ENCODE peak calls at places on chromosomes 12 and 14, in four cellular contexts. E is mesenchymal stem cell, R is uterus, S is esophagus squamous epithelium. M is an unnamed sample. For H3K36me3 and H3K9me3, the result is how much of the 10 kb centered on the place peaks cover.

GRCh38 chr12:88957358-88957757 is 377.1 kb upstream of the KITLG start:
- DNase-seq in R (no peak), S (no peak), E (no peak), M (peak)

GRCh38 chr12:13187399-13187798 is 9.1 kb upstream of the EMP1 start:
- DNase-seq in E (peak), R (no peak), S (no peak), M (no peak)

GRCh38 chr14:22375321-22375930 is 213.6 kb downstream of the DAD1 start:
- DNase-seq in R (no peak), E (peak), S (no peak), M (no peak)

GRCh38 chr12:124709722-124710656 is 142.6 kb upstream of the NCOR2 start:
- DNase-seq in E (peak), S (no peak), R (no peak), M (no peak)

GRCh38 chr12:33944703-33945437 is 77.4 kb upstream of the ALG10 start:
- DNase-seq in R (no peak), S (no peak), E (no peak), M (no peak)

GRCh38 chr12:100951756-100952155 is 157.2 kb downstream of the ANO4 start:
- DNase-seq in E (no peak), S (no peak), R (no peak), M (no peak)

GRCh38 chr14:100124551-100125088 is 34.8 kb downstream of the DEGS2 start:
- DNase-seq in R (no peak), E (no peak), S (no peak), M (no peak)

GRCh38 chr12:1936406-1937320 is 18.2 kb upstream of the CACNA2D4 start:
- DNase-seq in E (peak), R (peak), S (no peak), M (peak)

GRCh38 chr12:49536526-49537195 is 2.2 kb upstream of the KCNH3 start:
- DNase-seq in E (no peak), R (no peak), S (no peak), M (no peak)

GRCh38 chr12:88665051-88665450 is 84.8 kb upstream of the KITLG start:
- DNase-seq in S (no peak), R (no peak), E (peak), M (no peak)

GRCh38 chr14:101034986-101035385 is 131.5 kb upstream of the RTL1 start:
- DNase-seq in S (no peak), E (no peak), R (peak), M (no peak)

GRCh38 chr12:47769234-47770085 is 3.6 kb upstream of the SLC48A1 start:
- DNase-seq in E (no peak), R (no peak), S (no peak), M (no peak)

GRCh38 chr12:8886515-8887284 is 27.6 kb upstream of the PHC1 start:
- DNase-seq in R (no peak), E (no peak), S (no peak), M (no peak)

GRCh38 chr12:12017798-12018197 is 52.9 kb upstream of the BCL2L14 start:
- DNase-seq in R (no peak), E (no peak), S (no peak), M (no peak)

GRCh38 chr14:69657961-69658360 is 46.6 kb downstream of the SUSD6 start:
- DNase-seq in R (no peak), S (no peak), E (no peak), M (peak)

GRCh38 chr12:119911147-119911546 is 34.0 kb upstream of the CIT start:
- DNase-seq in E (no peak), R (no peak), S (no peak), M (no peak)

GRCh38 chr14:80930095-80930494 is 11.4 kb downstream of the CEP128 start:
- DNase-seq in S (no peak), E (no peak), R (no peak), M (no peak)

GRCh38 chr12:70449074-70449757 is 83.1 kb downstream of the KCNMB4 start:
- DNase-seq in R (no peak), E (no peak), S (no peak), M (no peak)

GRCh38 chr14:105917933-105918436 is 391.6 kb downstream of the TMEM121 start:
- DNase-seq in S (no peak), E (no peak), R (no peak), M (no peak)

GRCh38 chr14:76313861-76314260 is 62.1 kb upstream of the ESRRB start:
- DNase-seq in R (no peak), E (no peak), S (no peak), M (no peak)

GRCh38 chr12:55060470-55060869 is 40.7 kb downstream of the NEUROD4 start:
- DNase-seq in E (no peak), R (no peak), S (no peak), M (peak)

GRCh38 chr14:60771117-60771516 is 36.6 kb downstream of the MNAT1 start:
- DNase-seq in E (no peak), R (no peak), S (no peak), M (no peak)

GRCh38 chr12:56838602-56839488 is 75.7 kb downstream of the HSD17B6 start:
- DNase-seq in S (no peak), R (no peak), E (peak), M (peak)

GRCh38 chr12:123471374-123472068 is 13.6 kb downstream of the SNRNP35 start:
- DNase-seq in S (no peak), R (no peak), E (peak), M (peak)

GRCh38 chr14:68544150-68544892 is 248.5 kb downstream of the ZFP36L1 start:
- DNase-seq in E (peak), R (peak), S (no peak), M (peak)

GRCh38 chr14:105328070-105328677 is 13.6 kb downstream of the PACS2 start:
- DNase-seq in R (no peak), S (no peak), E (no peak), M (no peak)

GRCh38 chr12:12975322-12976077 is 23.5 kb upstream of the GPRC5D start:
- DNase-seq in E (peak), R (no peak), S (no peak), M (peak)

GRCh38 chr12:124867389-124867930 is 3.8 kb upstream of the SCARB1 start:
- DNase-seq in E (peak), R (no peak), S (no peak), M (no peak)

GRCh38 chr12:6336079-6336858 is 5.6 kb downstream of the TNFRSF1A start:
- DNase-seq in S (peak), E (peak), R (peak), M (peak)

GRCh38 chr14:73059326-73059725 is 992 bp downstream of the RBM25 start:
- DNase-seq in E (peak), R (no peak), S (no peak), M (no peak)

GRCh38 chr14:98633380-98633779 is 638.6 kb downstream of the BCL11B start:
- DNase-seq in S (no peak), E (no peak), R (no peak), M (no peak)

GRCh38 chr14:95361373-95362179 is 41.9 kb upstream of the CLMN start:
- DNase-seq in E (no peak), S (no peak), R (peak), M (peak)

GRCh38 chr14:61101803-61102548 is 120.9 kb downstream of the SLC38A6 start:
- DNase-seq in S (no peak), R (no peak), E (peak), M (no peak)

GRCh38 chr14:33210304-33210703 is 271.6 kb downstream of the NPAS3 start:
- DNase-seq in E (peak), R (no peak), S (no peak), M (peak)

GRCh38 chr12:18864900-18865561 is 127.1 kb downstream of the CAPZA3 start:
- DNase-seq in S (no peak), R (no peak), E (peak), M (peak)

GRCh38 chr12:87119713-87120112 is 863.5 kb upstream of the MGAT4C start:
- DNase-seq in E (no peak), S (no peak), R (no peak), M (no peak)

GRCh38 chr14:72638021-72638420 is 255.9 kb downstream of the DPF3 start:
- DNase-seq in S (no peak), E (peak), R (no peak), M (peak)

GRCh38 chr12:101794574-101794973 is 36.2 kb downstream of the GNPTAB start:
- DNase-seq in R (no peak), E (no peak), S (no peak), M (no peak)

GRCh38 chr12:53806689-53807088 is 54.9 kb upstream of the CISTR start:
- DNase-seq in E (peak), S (no peak), R (no peak), M (peak)

GRCh38 chr14:74403619-74404417 is 22.2 kb downstream of the SYNDIG1L start:
- DNase-seq in R (no peak), S (no peak), E (no peak), M (no peak)

GRCh38 chr14:74400919-74401503 is 25.0 kb downstream of the SYNDIG1L start:
- DNase-seq in E (no peak), S (no peak), R (no peak), M (no peak)

GRCh38 chr14:74402264-74403251 is 23.5 kb downstream of the SYNDIG1L start:
- DNase-seq in E (no peak), R (no peak), S (no peak), M (no peak)

GRCh38 chr14:74400328-74400727 is 25.7 kb downstream of the SYNDIG1L start:
- DNase-seq in E (peak), R (no peak), S (no peak), M (no peak)

GRCh38 chr14:74401504-74402241 is 24.3 kb downstream of the SYNDIG1L start:
- DNase-seq in E (peak), R (no peak), S (peak), M (no peak)
- H3K4me3 ChIP-seq in E (peak), R (no peak), S (peak), M (no peak)

GRCh38 chr14:77559381-77559780 is 57.1 kb downstream of the SPTLC2 start:
- DNase-seq in E (no peak), R (no peak), S (no peak), M (no peak)

GRCh38 chr14:77556946-77557345 is 58.3 kb upstream of the ISM2 start:
- DNase-seq in R (no peak), E (no peak), S (no peak), M (no peak)

GRCh38 chr14:77554207-77554606 is 55.6 kb upstream of the ISM2 start:
- DNase-seq in R (no peak), E (no peak), S (no peak), M (no peak)

GRCh38 chr14:77554816-77555599 is 56.4 kb upstream of the ISM2 start:
- DNase-seq in R (no peak), E (no peak), S (no peak), M (no peak)

GRCh38 chr14:77557391-77557790 is 58.8 kb upstream of the ISM2 start:
- DNase-seq in E (no peak), S (no peak), R (no peak), M (no peak)
- H3K36me3 ChIP-seq in E (half or more), S (under half), R (under half), M (under half)

DNA sequence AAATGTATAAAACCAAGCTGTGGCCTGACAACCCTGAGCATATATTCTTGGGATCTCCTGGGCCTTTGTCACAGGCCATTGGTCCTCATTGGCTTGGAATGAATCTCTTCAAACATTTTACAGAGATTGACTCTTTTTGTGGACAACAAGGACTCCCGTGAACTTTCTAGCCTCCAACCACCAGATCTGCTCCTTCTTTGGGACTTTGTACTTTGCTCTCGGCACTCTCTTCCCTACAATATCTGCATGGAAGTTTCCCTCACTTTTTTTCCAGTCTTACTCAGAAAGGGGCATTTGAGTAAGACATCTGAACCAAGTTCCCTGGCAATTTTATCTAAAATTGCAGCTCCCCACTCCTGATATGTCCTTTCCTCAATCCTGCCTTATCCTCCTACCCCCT is 158.8 kb downstream of the PHLDA1 start:
- DNase-seq in S (no peak), E (no peak), R (no peak), M (no peak)
- H3K9me3 ChIP-seq in S (under half), E (under half), R (under half), M (under half)

GRCh38 chr14:63523735-63524408 is 19.3 kb downstream of the PPP2R5E start:
- DNase-seq in E (no peak), R (no peak), S (no peak), M (no peak)

DNA sequence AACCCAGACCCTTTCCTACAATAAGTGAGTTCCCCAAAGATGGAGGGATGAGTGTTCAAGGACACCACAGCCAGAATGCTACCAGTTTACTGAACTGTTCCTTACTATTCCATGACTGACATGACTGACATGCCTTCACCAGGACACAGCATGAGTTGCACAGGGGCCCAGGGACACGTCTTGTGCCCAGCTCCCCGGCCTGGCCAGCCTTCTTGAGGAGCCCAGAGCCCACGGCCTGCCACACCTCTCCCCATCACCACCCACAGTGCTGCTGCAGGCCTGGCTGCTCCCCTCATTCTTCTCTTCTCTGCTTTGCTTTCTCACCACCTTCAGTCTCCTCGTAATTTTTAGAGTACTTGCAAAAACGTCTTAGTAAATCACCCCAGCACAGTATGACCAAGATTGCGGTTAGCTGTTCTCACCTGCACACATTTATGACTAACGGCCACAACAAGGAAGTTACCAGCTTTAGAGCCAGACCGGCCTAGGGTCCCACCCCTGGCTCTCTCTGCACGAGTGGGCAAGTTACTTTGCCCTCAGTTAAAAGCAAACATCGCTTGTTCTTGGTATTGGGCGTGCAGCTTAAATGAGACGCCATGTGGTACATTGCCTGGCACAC is 18.5 kb downstream of the PPP2R5E start:
- DNase-seq in S (no peak), R (no peak), E (no peak), M (no peak)
- H3K4me3 ChIP-seq in S (no peak), R (no peak), E (no peak), M (no peak)

GRCh38 chr14:21226467-21226866 is 42.8 kb downstream of the HNRNPC start:
- DNase-seq in E (no peak), S (no peak), R (no peak), M (no peak)

GRCh38 chr14:21229821-21230220 is 39.4 kb downstream of the HNRNPC start:
- DNase-seq in R (no peak), E (no peak), S (no peak), M (no peak)

GRCh38 chr14:21227981-21228380 is 41.3 kb downstream of the HNRNPC start:
- DNase-seq in S (no peak), R (no peak), E (no peak), M (no peak)

GRCh38 chr14:21231020-21231652 is 38.1 kb downstream of the HNRNPC start:
- DNase-seq in E (no peak), S (no peak), R (no peak), M (no peak)

DNA sequence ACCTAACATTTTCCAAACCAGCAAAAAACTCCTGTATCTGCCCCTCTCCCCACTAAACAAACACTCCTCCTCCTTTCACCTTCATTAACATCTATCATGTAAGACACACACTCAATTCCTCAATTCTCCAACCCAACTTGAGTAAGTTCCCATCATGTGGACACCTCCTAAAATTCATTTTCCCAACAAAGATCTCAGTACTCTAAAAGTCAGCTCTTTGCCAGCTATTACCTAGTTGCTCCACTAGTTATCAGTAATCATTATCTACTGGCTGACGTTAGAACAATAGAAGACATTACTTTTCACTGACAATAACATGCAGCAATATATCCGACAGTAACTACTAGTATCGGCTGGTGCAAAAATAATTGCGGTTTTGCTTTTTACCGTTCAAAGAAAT is 42.1 kb downstream of the HNRNPC start:
- DNase-seq in R (no peak), E (no peak), S (no peak), M (no peak)
- H3K36me3 ChIP-seq in R (under half), E (half or more), S (under half), M (half or more)

GRCh38 chr14:79502751-79503148 is 708.6 kb downstream of the DIO2 start:
- DNase-seq in E (no peak), R (no peak), S (no peak), M (no peak)
- H3K9me3 ChIP-seq in E (under half), R (under half), S (under half), M (under half)

M was measured in MG63.